ENCODE peak calls at places on chromosomes 6 and 20, in five cellular contexts. F is transverse colon; K is astrocyte of the spinal cord; G is CD4-positive, CD25-positive, alpha-beta regulatory T cell; Q is IMR-90. L is an unnamed sample.

GRCh38 chr6:166156942-166157341 is 10.7 kb downstream of the TBXT start:
- DNase-seq in F (no peak), K (no peak), G (no peak), Q (peak), L (no peak)

GRCh38 chr6:19303381-19303780 is 533.8 kb upstream of the ID4 start:
- DNase-seq in F (no peak), K (peak), G (no peak), Q (no peak), L (no peak)

GRCh38 chr6:130681028-130681427 is 146.2 kb upstream of the SMLR1 start:
- DNase-seq in F (no peak), K (peak), G (no peak), Q (peak), L (no peak)

GRCh38 chr20:20593447-20594170 is 118.8 kb downstream of the RALGAPA2 start:
- DNase-seq in F (no peak), K (peak), G (no peak), Q (peak), L (peak)

GRCh38 chr6:127147576-127147975 is 29.1 kb downstream of the RSPO3 start:
- DNase-seq in F (no peak), K (no peak), G (no peak), Q (no peak), L (no peak)

GRCh38 chr6:45116714-45117410 is 211.3 kb upstream of the RUNX2 start:
- DNase-seq in F (no peak), K (peak), G (no peak), Q (peak), L (peak)

GRCh38 chr6:156719720-156720563 is 57.2 kb upstream of the ARID1B start:
- DNase-seq in F (peak), K (peak), G (peak), Q (peak), L (no peak)

GRCh38 chr6:34196116-34196832 is 40.4 kb upstream of the HMGA1 start:
- DNase-seq in F (peak), K (peak), G (peak), Q (peak), L (peak)

GRCh38 chr6:118316796-118317384 is 231.2 kb upstream of the PLN start:
- DNase-seq in F (no peak), K (no peak), G (no peak), Q (no peak), L (no peak)

GRCh38 chr20:57008217-57008616 is 258.2 kb downstream of the BMP7 start:
- DNase-seq in F (no peak), K (no peak), G (no peak), Q (no peak), L (no peak)

GRCh38 chr6:31763617-31763940 is 1.1 kb downstream of the SAPCD1 start:
- DNase-seq in F (no peak), K (peak), G (no peak), Q (peak), L (no peak)

GRCh38 chr6:47073125-47074110 is 31.3 kb upstream of the ADGRF1 start:
- DNase-seq in F (no peak), K (no peak), G (no peak), Q (no peak), L (peak)

GRCh38 chr6:170159040-170159965 is 131.6 kb downstream of the DLL1 start:
- DNase-seq in F (no peak), K (no peak), G (no peak), Q (no peak), L (no peak)
- H3K4me3 ChIP-seq in F (no peak), K (no peak), G (no peak), Q (no peak), L (no peak)

GRCh38 chr20:50540620-50541605 is 30.7 kb downstream of the PTPN1 start:
- DNase-seq in F (no peak), K (peak), G (no peak), Q (peak), L (no peak)
- H3K4me3 ChIP-seq in F (no peak), K (no peak), G (no peak), Q (no peak), L (no peak)

GRCh38 chr20:23251779-23252178 is 98.8 kb upstream of the NXT1 start:
- DNase-seq in F (no peak), K (no peak), G (no peak), Q (no peak), L (no peak)
- H3K4me3 ChIP-seq in F (no peak), K (no peak), G (no peak), Q (no peak), L (no peak)

GRCh38 chr6:168209420-168209819 is 110.2 kb downstream of the DACT2 start:
- DNase-seq in F (no peak), K (no peak), G (no peak), Q (no peak), L (no peak)
- H3K4me3 ChIP-seq in F (no peak), K (no peak), G (no peak), Q (no peak), L (no peak)

GRCh38 chr6:111566873-111567517 is 38.7 kb downstream of the TRAF3IP2 start:
- DNase-seq in F (no peak), K (no peak), G (no peak), Q (no peak), L (peak)
- H3K4me3 ChIP-seq in F (no peak), K (no peak), G (peak), Q (no peak), L (peak)

GRCh38 chr6:15365273-15365687 is 119.4 kb downstream of the JARID2 start:
- DNase-seq in F (peak), K (peak), G (no peak), Q (peak), L (no peak)
- H3K4me3 ChIP-seq in F (no peak), K (no peak), G (no peak), Q (no peak), L (no peak)

DNA sequence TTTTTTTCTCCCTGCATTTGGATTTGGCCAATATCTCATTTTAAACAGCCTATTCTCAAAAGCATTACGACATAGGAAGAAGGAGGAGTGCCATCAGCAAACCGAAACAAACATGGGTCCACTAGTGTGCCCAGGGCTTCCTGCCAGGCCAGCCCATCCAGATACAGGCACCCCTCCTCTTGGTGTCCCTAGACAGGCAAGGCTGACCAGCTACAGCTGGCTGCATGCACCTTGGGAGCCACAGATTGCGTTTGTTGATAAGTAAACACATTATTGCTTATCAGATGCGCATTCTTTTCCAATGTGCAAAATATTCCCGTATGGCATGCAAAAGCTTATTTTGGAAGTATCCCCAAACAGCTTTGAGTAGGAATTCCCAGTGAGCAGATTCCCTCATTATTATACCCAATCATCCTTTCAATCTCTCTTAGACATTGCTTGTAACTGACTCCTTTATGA is 184.4 kb upstream of the MARCKS start:
- DNase-seq in F (no peak), K (peak), G (no peak), Q (peak), L (no peak)
- H3K4me3 ChIP-seq in F (no peak), K (peak), G (no peak), Q (peak), L (no peak)

GRCh38 chr20:63697357-63697867 is 960 bp downstream of the TNFRSF6B start:
- DNase-seq in F (peak), K (no peak), G (no peak), Q (no peak), L (no peak)
- H3K4me3 ChIP-seq in F (no peak), K (peak), G (no peak), Q (no peak), L (no peak)

GRCh38 chr6:28356666-28357020 is 6.9 kb downstream of the ZKSCAN3 start:
- DNase-seq in F (no peak), K (no peak), G (no peak), Q (no peak), L (no peak)

GRCh38 chr6:28357036-28357435 is 7.3 kb downstream of the ZKSCAN3 start:
- DNase-seq in F (no peak), K (no peak), G (no peak), Q (peak), L (no peak)

GRCh38 chr6:28354688-28355554 is 5.2 kb downstream of the ZKSCAN3 start:
- DNase-seq in F (no peak), K (no peak), G (no peak), Q (no peak), L (no peak)

GRCh38 chr6:28353981-28354676 is 4.4 kb downstream of the ZKSCAN3 start:
- DNase-seq in F (peak), K (peak), G (no peak), Q (peak), L (no peak)

GRCh38 chr6:28355743-28356665 is 6.3 kb downstream of the ZKSCAN3 start:
- DNase-seq in F (peak), K (peak), G (peak), Q (peak), L (peak)
- H3K4me3 ChIP-seq in F (peak), K (peak), G (peak), Q (peak), L (no peak)

DNA sequence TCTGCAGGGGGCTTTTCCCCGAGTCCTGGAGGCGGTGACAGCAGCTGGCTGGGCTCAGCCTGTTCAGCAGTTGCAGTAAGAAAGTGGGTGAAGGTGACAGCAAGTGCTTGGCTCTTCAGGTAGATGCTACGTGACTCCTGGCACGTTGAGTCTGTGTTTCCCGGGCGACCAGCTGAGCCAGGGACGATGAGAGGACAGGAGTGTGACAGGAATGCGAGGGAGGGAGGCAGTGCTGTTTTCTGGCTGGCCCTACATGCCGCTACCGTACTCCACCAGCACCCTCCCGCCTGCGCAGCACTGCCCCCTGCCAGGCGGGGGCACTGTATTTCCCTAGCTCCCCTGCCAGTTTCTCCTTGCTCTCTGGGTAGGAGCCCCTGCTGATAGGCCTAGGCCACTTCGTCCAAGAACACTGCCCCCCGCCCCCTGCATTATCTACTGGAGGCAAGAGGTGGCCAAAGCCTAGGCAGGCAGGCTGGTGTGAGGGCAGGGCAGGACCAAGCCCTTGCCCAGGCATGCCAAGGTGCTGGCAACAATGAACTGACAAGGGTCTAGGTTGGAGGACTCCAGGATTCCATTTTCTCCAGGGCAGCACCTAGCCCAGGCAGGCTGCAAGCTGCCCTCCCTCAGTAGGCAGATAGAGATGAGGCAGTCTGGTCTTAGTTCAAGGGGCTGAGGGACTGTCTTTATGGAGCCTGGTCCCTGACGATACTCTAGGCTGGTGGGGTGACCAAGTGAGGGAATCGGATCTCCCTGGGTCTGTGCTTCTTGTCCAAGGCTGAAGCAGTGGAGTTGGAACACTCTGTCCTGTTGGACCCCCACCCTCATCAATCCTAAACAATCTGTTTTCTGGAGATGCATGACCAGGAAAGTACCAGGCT is 19.2 kb downstream of the MRPS18A start:
- DNase-seq in F (peak), K (peak), G (no peak), Q (peak), L (no peak)
- H3K4me3 ChIP-seq in F (no peak), K (no peak), G (no peak), Q (no peak), L (no peak)

L was measured in Jurkat, Clone E6-1.